ENCODE peak calls at places on chromosomes 16 and 17, in four cellular contexts. One of them, this sample, is unnamed. For H3K4me1, the result is how much of the 10 kb centered on the place peaks cover.

GRCh38 chr16:1012135-1012534 is 30.6 kb downstream of the SOX8 start:
- DNase-seq in GM23338: no peak
- DNase-seq in ovary: no peak
- DNase-seq in lower lobe of right lung: no peak
- DNase-seq in this sample: no peak

GRCh38 chr16:75433732-75434413 is 570 bp upstream of the CFDP1 start:
- DNase-seq in GM23338: peak
- DNase-seq in ovary: peak
- DNase-seq in lower lobe of right lung: peak
- DNase-seq in this sample: peak

GRCh38 chr17:73976147-73976546 is 227.3 kb upstream of the RPL38 start:
- DNase-seq in GM23338: no peak
- DNase-seq in ovary: no peak
- DNase-seq in lower lobe of right lung: no peak
- DNase-seq in this sample: no peak

GRCh38 chr17:1629647-1630310 is 1.1 kb upstream of the SLC43A2 start:
- DNase-seq in GM23338: peak
- DNase-seq in ovary: peak
- DNase-seq in lower lobe of right lung: peak
- DNase-seq in this sample: peak

GRCh38 chr17:80785477-80786178 is 206.0 kb upstream of the CHMP6 start:
- DNase-seq in GM23338: no peak
- DNase-seq in ovary: no peak
- DNase-seq in lower lobe of right lung: peak
- DNase-seq in this sample: no peak

GRCh38 chr16:62041401-62041800 is 5.2 kb upstream of the CDH8 start:
- DNase-seq in GM23338: peak
- DNase-seq in ovary: no peak
- DNase-seq in lower lobe of right lung: no peak
- DNase-seq in this sample: no peak

GRCh38 chr17:13984956-13985355 is 84.3 kb upstream of the COX10 start:
- DNase-seq in GM23338: no peak
- DNase-seq in ovary: no peak
- DNase-seq in lower lobe of right lung: no peak
- DNase-seq in this sample: no peak

GRCh38 chr17:61431594-61432311 is 20.5 kb upstream of the TBX4 start:
- DNase-seq in GM23338: no peak
- DNase-seq in ovary: no peak
- DNase-seq in lower lobe of right lung: no peak
- DNase-seq in this sample: no peak

GRCh38 chr17:37519241-37519985 is 29.7 kb downstream of the DUSP14 start:
- DNase-seq in GM23338: no peak
- DNase-seq in ovary: no peak
- DNase-seq in lower lobe of right lung: no peak
- DNase-seq in this sample: no peak

GRCh38 chr16:50534556-50534955 is 13.6 kb upstream of the NKD1 start:
- DNase-seq in GM23338: no peak
- DNase-seq in ovary: no peak
- DNase-seq in lower lobe of right lung: no peak
- DNase-seq in this sample: no peak

GRCh38 chr17:27566673-27567562 is 64.1 kb upstream of the LGALS9 start:
- DNase-seq in GM23338: no peak
- DNase-seq in ovary: no peak
- DNase-seq in lower lobe of right lung: no peak
- DNase-seq in this sample: no peak
- H3K4me1 ChIP-seq in GM23338: under half
- H3K4me1 ChIP-seq in ovary: under half
- H3K4me1 ChIP-seq in lower lobe of right lung: under half
- H3K4me1 ChIP-seq in this sample: under half

GRCh38 chr16:3046506-3047386 is at the start of gene MMP25:
- DNase-seq in GM23338: peak
- DNase-seq in ovary: no peak
- DNase-seq in lower lobe of right lung: no peak
- DNase-seq in this sample: no peak

GRCh38 chr16:3042376-3042775 is 4.0 kb upstream of the MMP25 start:
- DNase-seq in GM23338: no peak
- DNase-seq in ovary: no peak
- DNase-seq in lower lobe of right lung: no peak
- DNase-seq in this sample: no peak

GRCh38 chr16:3044708-3045107 is 1.7 kb upstream of the MMP25 start:
- DNase-seq in GM23338: no peak
- DNase-seq in ovary: no peak
- DNase-seq in lower lobe of right lung: no peak
- DNase-seq in this sample: no peak

GRCh38 chr16:3047387-3047720 is 993 bp downstream of the MMP25 start:
- DNase-seq in GM23338: peak
- DNase-seq in ovary: no peak
- DNase-seq in lower lobe of right lung: no peak
- DNase-seq in this sample: no peak

GRCh38 chr16:3045758-3046505 is 429 bp upstream of the MMP25 start:
- DNase-seq in GM23338: peak
- DNase-seq in ovary: no peak
- DNase-seq in lower lobe of right lung: no peak
- DNase-seq in this sample: no peak
- H3K27ac ChIP-seq in GM23338: peak
- H3K27ac ChIP-seq in ovary: no peak
- H3K27ac ChIP-seq in lower lobe of right lung: peak
- H3K27ac ChIP-seq in this sample: no peak

GRCh38 chr16:27204232-27204915 is 1.0 kb downstream of the KDM8 start:
- DNase-seq in GM23338: peak
- DNase-seq in ovary: no peak
- DNase-seq in lower lobe of right lung: no peak
- DNase-seq in this sample: no peak
- H3K4me1 ChIP-seq in GM23338: under half
- H3K4me1 ChIP-seq in ovary: under half
- H3K4me1 ChIP-seq in lower lobe of right lung: under half
- H3K4me1 ChIP-seq in this sample: under half

GRCh38 chr17:41521574-41522261 is 3.0 kb upstream of the KRT15 start:
- DNase-seq in GM23338: peak
- DNase-seq in ovary: no peak
- DNase-seq in lower lobe of right lung: peak
- DNase-seq in this sample: no peak
- H3K27ac ChIP-seq in GM23338: peak
- H3K27ac ChIP-seq in ovary: no peak
- H3K27ac ChIP-seq in lower lobe of right lung: peak
- H3K27ac ChIP-seq in this sample: no peak

GRCh38 chr17:78409191-78409621 is 30.8 kb downstream of the PGS1 start:
- DNase-seq in GM23338: no peak
- DNase-seq in ovary: no peak
- DNase-seq in lower lobe of right lung: peak
- DNase-seq in this sample: no peak
- H3K4me1 ChIP-seq in GM23338: under half
- H3K4me1 ChIP-seq in ovary: under half
- H3K4me1 ChIP-seq in lower lobe of right lung: half or more
- H3K4me1 ChIP-seq in this sample: under half

GRCh38 chr17:31570231-31570630 is 178.8 kb downstream of the RAB11FIP4 start:
- DNase-seq in GM23338: no peak
- DNase-seq in ovary: no peak
- DNase-seq in lower lobe of right lung: no peak
- DNase-seq in this sample: no peak
- H3K27ac ChIP-seq in GM23338: no peak
- H3K27ac ChIP-seq in ovary: peak
- H3K27ac ChIP-seq in lower lobe of right lung: no peak
- H3K27ac ChIP-seq in this sample: no peak

DNA sequence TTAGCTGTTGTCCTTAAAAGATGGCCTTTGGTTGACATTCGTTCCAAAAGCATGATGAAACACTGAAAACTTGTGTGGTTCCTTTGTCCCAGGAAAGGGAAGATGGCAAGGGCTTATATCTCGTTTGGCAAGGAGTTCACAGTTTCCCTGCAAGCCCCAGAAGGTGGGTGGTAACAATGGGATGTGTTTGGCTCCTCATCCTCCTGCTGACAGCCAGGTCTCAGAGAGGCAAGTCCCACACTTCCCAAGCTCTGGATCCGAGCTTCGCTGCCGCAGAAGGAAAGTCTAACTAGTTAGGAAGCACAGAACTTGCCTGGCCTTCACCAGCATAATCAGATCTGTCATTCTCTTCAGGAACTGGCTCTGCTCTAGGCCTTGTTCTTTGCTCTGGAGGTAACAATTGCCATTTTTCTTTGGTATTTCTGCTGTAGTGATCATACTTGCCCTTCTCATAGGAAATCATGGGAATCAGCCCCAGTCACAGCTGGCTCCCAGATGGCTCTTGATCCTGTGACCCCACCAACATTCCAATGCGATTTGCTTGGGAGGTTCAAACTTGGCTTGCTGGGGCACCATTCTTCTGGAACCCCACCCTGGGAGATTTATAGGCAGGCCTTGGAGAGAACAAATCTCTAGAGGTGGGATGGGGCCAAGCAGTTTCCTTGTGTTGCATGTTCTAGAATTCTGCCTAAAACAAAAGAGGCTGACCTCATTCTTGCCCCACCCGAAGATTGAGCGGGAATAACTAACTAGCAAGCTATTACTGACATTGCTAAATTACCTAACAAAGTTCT is 17.9 kb downstream of the KPNA2 start:
- DNase-seq in GM23338: no peak
- DNase-seq in ovary: no peak
- DNase-seq in lower lobe of right lung: no peak
- DNase-seq in this sample: no peak
- H3K4me1 ChIP-seq in GM23338: under half
- H3K4me1 ChIP-seq in ovary: under half
- H3K4me1 ChIP-seq in lower lobe of right lung: under half
- H3K4me1 ChIP-seq in this sample: under half

DNA sequence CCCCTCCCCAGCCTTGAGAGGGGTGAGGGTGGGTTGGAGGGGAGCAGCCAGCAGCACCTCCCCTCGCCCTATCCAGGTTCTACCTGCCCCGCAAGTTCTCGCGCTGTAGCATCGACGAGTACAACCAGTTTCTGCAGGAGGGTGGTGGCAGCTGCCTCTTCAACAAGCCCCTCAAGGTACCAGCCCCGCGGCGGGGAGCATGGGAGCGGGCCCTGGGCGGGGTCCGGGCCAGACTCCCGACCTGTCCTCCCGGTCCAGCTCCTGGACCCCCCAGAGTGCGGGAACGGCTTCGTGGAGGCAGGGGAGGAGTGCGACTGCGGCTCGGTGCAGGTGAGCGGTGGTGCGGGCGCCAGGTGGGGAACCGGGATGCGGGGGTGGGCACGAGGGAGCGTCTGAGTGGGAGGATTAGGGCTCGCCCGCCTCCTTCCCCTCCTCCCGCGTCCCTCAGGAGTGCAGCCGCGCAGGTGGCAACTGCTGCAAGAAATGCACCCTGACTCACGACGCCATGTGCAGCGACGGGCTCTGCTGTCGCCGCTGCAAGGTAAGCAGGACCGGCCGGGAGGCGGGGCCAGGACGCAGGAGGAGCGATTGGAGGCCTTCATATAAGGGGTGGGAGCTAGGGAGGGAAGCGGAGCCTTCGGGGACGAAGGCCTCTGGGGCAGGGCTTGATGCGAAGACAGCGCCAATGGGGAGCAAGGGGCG is 16.5 kb downstream of the ADAM11 start:
- DNase-seq in GM23338: peak
- DNase-seq in ovary: peak
- DNase-seq in lower lobe of right lung: peak
- DNase-seq in this sample: peak
- H3K27ac ChIP-seq in GM23338: no peak
- H3K27ac ChIP-seq in ovary: no peak
- H3K27ac ChIP-seq in lower lobe of right lung: no peak
- H3K27ac ChIP-seq in this sample: no peak

GRCh38 chr16:3067929-3068288 is 2.5 kb downstream of the IL32 start:
- DNase-seq in GM23338: no peak
- DNase-seq in ovary: no peak
- DNase-seq in lower lobe of right lung: no peak
- DNase-seq in this sample: no peak
- H3K4me1 ChIP-seq in GM23338: under half
- H3K4me1 ChIP-seq in ovary: under half
- H3K4me1 ChIP-seq in lower lobe of right lung: under half
- H3K4me1 ChIP-seq in this sample: half or more

This sample was measured in effector memory CD4-positive, alpha-beta T cell.